ENCODE peak calls at places on chromosomes 1 and 21, in six cellular contexts. U, Q, H, F, G and J are unnamed samples.

GRCh38 chr21:44710294-44710665 is 1.1 kb downstream of the TSPEAR start:
- DNase-seq in U (no peak), Q (no peak), H (no peak), F (no peak), G (no peak), J (peak)

GRCh38 chr21:40658237-40658636 is 188.7 kb downstream of the DSCAM start:
- DNase-seq in U (no peak), Q (no peak), H (no peak), F (no peak), G (no peak), J (no peak)

GRCh38 chr1:30162565-30162964 is 560.8 kb downstream of the MATN1 start:
- DNase-seq in U (no peak), Q (no peak), H (no peak), F (no peak), G (no peak), J (no peak)

GRCh38 chr21:39313457-39314154 is at the start of gene BRWD1:
- DNase-seq in U (peak), Q (peak), H (peak), F (peak), G (peak), J (peak)

GRCh38 chr1:181485276-181486097 is 2.2 kb downstream of the CACNA1E start:
- DNase-seq in U (peak), Q (no peak), H (peak), F (no peak), G (peak), J (peak)

GRCh38 chr1:53582211-53583020 is 123.2 kb downstream of the DMRTB1 start:
- DNase-seq in U (peak), Q (no peak), H (peak), F (no peak), G (no peak), J (no peak)

GRCh38 chr21:38774586-38775285 is 31.0 kb upstream of the ETS2 start:
- DNase-seq in U (no peak), Q (no peak), H (no peak), F (no peak), G (no peak), J (no peak)

GRCh38 chr1:92953491-92953890 is 7.8 kb downstream of the DIPK1A start:
- DNase-seq in U (no peak), Q (no peak), H (no peak), F (no peak), G (no peak), J (no peak)

GRCh38 chr1:46749403-46749802 is 30.5 kb upstream of the EFCAB14 start:
- DNase-seq in U (no peak), Q (no peak), H (no peak), F (no peak), G (no peak), J (peak)

GRCh38 chr1:19974822-19975416 is 4.5 kb downstream of the PLA2G2A start:
- DNase-seq in U (peak), Q (peak), H (peak), F (no peak), G (peak), J (peak)

GRCh38 chr1:88780485-88780884 is 96.4 kb downstream of the PKN2 start:
- DNase-seq in U (no peak), Q (no peak), H (no peak), F (no peak), G (no peak), J (no peak)

GRCh38 chr1:205879974-205880373 is 30.0 kb upstream of the PM20D1 start:
- DNase-seq in U (no peak), Q (no peak), H (no peak), F (no peak), G (no peak), J (no peak)

GRCh38 chr1:15508700-15509487 is 15.1 kb downstream of the CASP9 start:
- DNase-seq in U (peak), Q (no peak), H (no peak), F (no peak), G (no peak), J (no peak)

GRCh38 chr1:50047916-50048694 is 24.4 kb upstream of the AGBL4 start:
- DNase-seq in U (peak), Q (no peak), H (peak), F (no peak), G (no peak), J (peak)

GRCh38 chr1:21663951-21664805 is 5.0 kb downstream of the RAP1GAP start:
- DNase-seq in U (no peak), Q (no peak), H (no peak), F (no peak), G (no peak), J (no peak)

GRCh38 chr21:34282223-34282622 is 81.6 kb upstream of the KCNE2 start:
- DNase-seq in U (no peak), Q (peak), H (no peak), F (no peak), G (no peak), J (peak)

GRCh38 chr1:109427171-109427467 is 871 bp upstream of the PSMA5 start:
- DNase-seq in U (no peak), Q (no peak), H (no peak), F (no peak), G (no peak), J (no peak)

GRCh38 chr1:1980467-1981141 is 23.0 kb downstream of the CFAP74 start:
- DNase-seq in U (no peak), Q (no peak), H (no peak), F (no peak), G (no peak), J (no peak)

GRCh38 chr1:100443739-100444571 is 91.6 kb downstream of the CDC14A start:
- DNase-seq in U (no peak), Q (peak), H (no peak), F (no peak), G (no peak), J (no peak)

GRCh38 chr1:50491142-50491541 is 67.9 kb upstream of the DMRTA2 start:
- DNase-seq in U (no peak), Q (no peak), H (no peak), F (no peak), G (no peak), J (no peak)

GRCh38 chr1:111739222-111739983 is at the start of gene INKA2:
- DNase-seq in U (peak), Q (peak), H (peak), F (peak), G (peak), J (peak)

GRCh38 chr1:26237230-26237966 is 3.4 kb downstream of the CEP85 start:
- DNase-seq in U (no peak), Q (peak), H (no peak), F (no peak), G (no peak), J (peak)

GRCh38 chr21:45992311-45993209 is 11.0 kb downstream of the COL6A1 start:
- DNase-seq in U (peak), Q (no peak), H (peak), F (no peak), G (no peak), J (no peak)

GRCh38 chr1:63747445-63747844 is 26.4 kb upstream of the ROR1 start:
- DNase-seq in U (no peak), Q (no peak), H (peak), F (no peak), G (no peak), J (no peak)

GRCh38 chr1:157751283-157751682 is 25.6 kb downstream of the FCRL2 start:
- DNase-seq in U (no peak), Q (no peak), H (no peak), F (no peak), G (no peak), J (no peak)

GRCh38 chr1:32931760-32932159 is 30.6 kb upstream of the TMEM54 start:
- DNase-seq in U (no peak), Q (no peak), H (no peak), F (no peak), G (no peak), J (no peak)

GRCh38 chr1:32928285-32928684 is 27.1 kb upstream of the TMEM54 start:
- DNase-seq in U (no peak), Q (no peak), H (no peak), F (no peak), G (no peak), J (no peak)

GRCh38 chr1:32939655-32940371 is 24.8 kb downstream of the RNF19B start:
- DNase-seq in U (no peak), Q (peak), H (no peak), F (no peak), G (peak), J (peak)

GRCh38 chr1:32937061-32937460 is 27.5 kb downstream of the RNF19B start:
- DNase-seq in U (no peak), Q (peak), H (no peak), F (no peak), G (no peak), J (peak)

GRCh38 chr1:32933742-32934322 is 30.8 kb downstream of the RNF19B start:
- DNase-seq in U (peak), Q (peak), H (no peak), F (no peak), G (peak), J (peak)
- TF ChIP-seq CTCF in U (peak), Q (no peak), H (no peak), F (no peak), G (no peak), J (no peak)

GRCh38 chr1:107532318-107532717 is 391.5 kb downstream of the NTNG1 start:
- DNase-seq in U (peak), Q (no peak), H (no peak), F (no peak), G (no peak), J (peak)
- TF ChIP-seq CTCF in U (no peak), Q (no peak), H (no peak), F (no peak), G (no peak), J (no peak)

GRCh38 chr1:213286235-213286634 is 235.2 kb downstream of the RPS6KC1 start:
- DNase-seq in U (no peak), Q (no peak), H (no peak), F (no peak), G (no peak), J (no peak)
- TF ChIP-seq CTCF in U (no peak), Q (peak), H (peak), F (no peak), G (peak), J (no peak)

GRCh38 chr1:10980094-10980577 is 32.3 kb upstream of the TARDBP start:
- DNase-seq in U (peak), Q (peak), H (peak), F (no peak), G (peak), J (peak)
- TF ChIP-seq CTCF in U (peak), Q (peak), H (no peak), F (peak), G (no peak), J (peak)

DNA sequence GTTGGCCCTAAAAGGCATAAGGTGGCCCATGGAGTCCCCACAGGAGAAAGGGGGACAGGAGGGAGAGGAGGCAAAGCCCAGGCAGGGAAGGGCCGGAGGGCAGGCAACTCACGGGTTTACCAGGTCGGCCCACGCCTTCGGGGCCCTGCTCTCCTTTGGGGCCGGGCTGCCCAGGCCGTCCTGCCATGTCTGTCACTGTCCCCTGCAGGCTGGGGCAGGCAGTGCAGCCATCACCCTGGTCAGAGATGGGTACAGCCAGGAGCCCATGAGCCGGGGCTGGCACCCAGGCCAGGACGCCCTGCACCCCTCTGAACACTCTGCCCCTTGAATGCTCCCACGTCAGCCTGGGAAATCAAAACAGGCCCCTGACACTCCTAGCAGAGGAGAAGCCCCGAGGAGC is 19.8 kb downstream of the COL16A1 start:
- DNase-seq in U (no peak), Q (no peak), H (no peak), F (no peak), G (peak), J (no peak)
- TF ChIP-seq CTCF in U (peak), Q (peak), H (peak), F (peak), G (peak), J (peak)